ENCODE peak calls at places on chromosome X, in seven cellular contexts. F, R, X, O, K, H and C are unnamed samples.

GRCh38 chrX:139924069-139924695 is 8.7 kb downstream of the ATP11C start:
- DNase-seq in X (no peak), H (no peak), O (no peak), R (no peak), F (peak), K (no peak), C (no peak)

GRCh38 chrX:130566028-130566683 is 164.4 kb downstream of the RBMX2 start:
- DNase-seq in H (no peak), F (no peak), X (no peak), K (no peak), O (no peak), R (no peak), C (no peak)

GRCh38 chrX:38055170-38055847 is 49.0 kb downstream of the SYTL5 start:
- DNase-seq in R (no peak), O (no peak), K (no peak), X (no peak), F (no peak), H (no peak), C (no peak)

GRCh38 chrX:38247051-38247450 is 26.4 kb upstream of the SRPX start:
- DNase-seq in R (no peak), H (no peak), X (no peak), O (no peak), F (no peak), K (no peak), C (no peak)

GRCh38 chrX:110045988-110046387 is 43.1 kb downstream of the TMEM164 start:
- DNase-seq in O (no peak), X (no peak), K (peak), H (no peak), R (no peak), F (peak), C (no peak)

GRCh38 chrX:13620202-13620601 is 32.7 kb upstream of the TCEANC start:
- DNase-seq in K (no peak), H (no peak), O (no peak), X (no peak), R (no peak), F (no peak), C (no peak)

GRCh38 chrX:68936608-68937007 is 107.8 kb downstream of the EFNB1 start:
- DNase-seq in H (no peak), F (no peak), X (no peak), R (no peak), K (no peak), O (no peak), C (no peak)

GRCh38 chrX:115322375-115322774 is 32.9 kb downstream of the LUZP4 start:
- DNase-seq in H (no peak), F (no peak), O (peak), X (no peak), R (no peak), K (no peak), C (no peak)

GRCh38 chrX:100316987-100317386 is 93.1 kb downstream of the PCDH19 start:
- DNase-seq in K (no peak), R (no peak), F (no peak), X (no peak), H (no peak), O (no peak), C (no peak)

GRCh38 chrX:36869457-36869856 is 138.7 kb upstream of the FAM47C start:
- DNase-seq in O (no peak), R (no peak), F (no peak), H (no peak), X (no peak), K (no peak), C (no peak)

GRCh38 chrX:44874481-44875184 is 1.6 kb downstream of the KDM6A start:
- DNase-seq in F (peak), R (peak), O (peak), K (peak), H (peak), X (no peak), C (no peak)

GRCh38 chrX:49761481-49761880 is 65.7 kb upstream of the PAGE1 start:
- DNase-seq in H (no peak), O (peak), X (no peak), R (no peak), K (no peak), F (peak), C (no peak)

GRCh38 chrX:69097451-69098236 is 67.6 kb downstream of the PJA1 start:
- DNase-seq in X (no peak), H (no peak), O (no peak), F (no peak), R (no peak), K (no peak), C (no peak)

GRCh38 chrX:150489359-150490015 is 78.9 kb upstream of the MTM1 start:
- DNase-seq in H (no peak), K (no peak), R (no peak), X (no peak), F (no peak), O (no peak), C (no peak)

GRCh38 chrX:133994576-133994975 is 9.2 kb upstream of the GPC3 start:
- DNase-seq in R (no peak), X (no peak), F (no peak), O (no peak), K (no peak), H (no peak), C (no peak)